ENCODE peak calls at places on chromosomes 5 and 9, in eight cellular contexts. One of them, this sample, is unnamed.

GRCh38 chr9:77464591-77465125 is 183.5 kb downstream of the GNA14 start:
- DNase-seq in hepatocyte: no peak
- DNase-seq in GM23338: no peak
- DNase-seq in PC-3: no peak
- DNase-seq in HCT116: no peak
- DNase-seq in neural progenitor cell: no peak
- DNase-seq in SK-N-SH: no peak
- DNase-seq in OCI-LY7: no peak
- DNase-seq in this sample: no peak

GRCh38 chr9:15873573-15874177 is 320.8 kb downstream of the CCDC171 start:
- DNase-seq in PC-3: peak; percentile 74
- DNase-seq in neural progenitor cell: peak; percentile 63
- DNase-seq in SK-N-SH: peak; percentile 35
- DNase-seq in OCI-LY7: peak; percentile 49
- DNase-seq in hepatocyte: peak; percentile 71
- DNase-seq in HCT116: peak; percentile 24
- DNase-seq in GM23338: peak; percentile 65
- DNase-seq in this sample: peak; percentile 48

GRCh38 chr9:98575379-98576346 is 133.1 kb downstream of the GABBR2 start:
- DNase-seq in neural progenitor cell: no peak
- DNase-seq in OCI-LY7: peak; percentile 29
- DNase-seq in HCT116: no peak
- DNase-seq in PC-3: peak; percentile 75
- DNase-seq in SK-N-SH: no peak
- DNase-seq in hepatocyte: no peak
- DNase-seq in GM23338: no peak
- DNase-seq in this sample: peak; percentile 94

GRCh38 chr9:109005678-109006077 is 7.6 kb downstream of the CTNNAL1 start:
- DNase-seq in SK-N-SH: no peak
- DNase-seq in HCT116: no peak
- DNase-seq in GM23338: no peak
- DNase-seq in OCI-LY7: no peak
- DNase-seq in hepatocyte: no peak
- DNase-seq in PC-3: no peak
- DNase-seq in neural progenitor cell: no peak
- DNase-seq in this sample: no peak

GRCh38 chr5:87499478-87500410 is 87.0 kb upstream of the CCNH start:
- DNase-seq in SK-N-SH: no peak
- DNase-seq in GM23338: peak; percentile 3
- DNase-seq in PC-3: peak; percentile 71
- DNase-seq in HCT116: no peak
- DNase-seq in neural progenitor cell: no peak
- DNase-seq in OCI-LY7: no peak
- DNase-seq in hepatocyte: no peak
- DNase-seq in this sample: no peak

GRCh38 chr9:14967450-14968321 is 57.5 kb upstream of the FREM1 start:
- DNase-seq in GM23338: no peak
- DNase-seq in hepatocyte: peak; percentile 23
- DNase-seq in PC-3: no peak
- DNase-seq in neural progenitor cell: no peak
- DNase-seq in OCI-LY7: no peak
- DNase-seq in SK-N-SH: no peak
- DNase-seq in HCT116: no peak
- DNase-seq in this sample: no peak

GRCh38 chr5:120463991-120464626 is at the start of gene PRR16:
- DNase-seq in HCT116: no peak
- DNase-seq in GM23338: peak; percentile 82
- DNase-seq in neural progenitor cell: peak; percentile 89
- DNase-seq in hepatocyte: peak; percentile 85
- DNase-seq in PC-3: peak; percentile 56
- DNase-seq in OCI-LY7: no peak
- DNase-seq in SK-N-SH: peak; percentile 90
- DNase-seq in this sample: peak; percentile 68

GRCh38 chr9:130891699-130892502 is 4.7 kb downstream of the QRFP start:
- DNase-seq in neural progenitor cell: no peak
- DNase-seq in OCI-LY7: no peak
- DNase-seq in SK-N-SH: peak; percentile 17
- DNase-seq in HCT116: no peak
- DNase-seq in hepatocyte: no peak
- DNase-seq in PC-3: no peak
- DNase-seq in GM23338: no peak
- DNase-seq in this sample: no peak

GRCh38 chr5:115460476-115460875 is 84.1 kb downstream of the FEM1C start:
- DNase-seq in neural progenitor cell: no peak
- DNase-seq in SK-N-SH: no peak
- DNase-seq in OCI-LY7: no peak
- DNase-seq in HCT116: peak; percentile 87
- DNase-seq in GM23338: no peak
- DNase-seq in PC-3: peak; percentile 95
- DNase-seq in hepatocyte: peak; percentile 41
- DNase-seq in this sample: no peak

GRCh38 chr5:128009399-128009798 is 74.2 kb upstream of the SLC12A2 start:
- DNase-seq in PC-3: no peak
- DNase-seq in HCT116: no peak
- DNase-seq in neural progenitor cell: peak; percentile 37
- DNase-seq in hepatocyte: no peak
- DNase-seq in OCI-LY7: no peak
- DNase-seq in GM23338: peak; percentile 28
- DNase-seq in SK-N-SH: no peak
- DNase-seq in this sample: no peak

GRCh38 chr5:65100846-65101678 is 332.3 kb downstream of the CWC27 start:
- DNase-seq in PC-3: peak; percentile 61
- DNase-seq in GM23338: peak; percentile 92
- DNase-seq in OCI-LY7: peak; percentile 35
- DNase-seq in HCT116: peak; percentile 22
- DNase-seq in hepatocyte: peak; percentile 80
- DNase-seq in neural progenitor cell: peak; percentile 72
- DNase-seq in SK-N-SH: peak; percentile 72
- DNase-seq in this sample: peak; percentile 8

GRCh38 chr5:79871721-79872120 is 119.3 kb downstream of the MTX3 start:
- DNase-seq in SK-N-SH: no peak
- DNase-seq in HCT116: no peak
- DNase-seq in hepatocyte: no peak
- DNase-seq in GM23338: no peak
- DNase-seq in PC-3: no peak
- DNase-seq in OCI-LY7: no peak
- DNase-seq in neural progenitor cell: no peak
- DNase-seq in this sample: no peak

GRCh38 chr9:110578896-110579752 is at the start of gene SVEP1:
- DNase-seq in neural progenitor cell: peak; percentile 75
- DNase-seq in GM23338: peak; percentile 70
- DNase-seq in PC-3: no peak
- DNase-seq in OCI-LY7: no peak
- DNase-seq in SK-N-SH: peak; percentile 75
- DNase-seq in HCT116: no peak
- DNase-seq in hepatocyte: peak; percentile 58
- DNase-seq in this sample: no peak

GRCh38 chr5:83955916-83956315 is 235.3 kb upstream of the HAPLN1 start:
- DNase-seq in HCT116: no peak
- DNase-seq in SK-N-SH: no peak
- DNase-seq in neural progenitor cell: no peak
- DNase-seq in PC-3: peak; percentile 59
- DNase-seq in GM23338: no peak
- DNase-seq in hepatocyte: no peak
- DNase-seq in OCI-LY7: no peak
- DNase-seq in this sample: no peak

GRCh38 chr5:17014686-17015085 is 78.6 kb upstream of the MYO10 start:
- DNase-seq in PC-3: no peak
- DNase-seq in hepatocyte: no peak
- DNase-seq in HCT116: no peak
- DNase-seq in OCI-LY7: no peak
- DNase-seq in GM23338: no peak
- DNase-seq in neural progenitor cell: no peak
- DNase-seq in SK-N-SH: no peak
- DNase-seq in this sample: no peak

GRCh38 chr9:83027153-83027867 is 35.6 kb downstream of the RASEF start:
- DNase-seq in PC-3: peak; percentile 85
- DNase-seq in OCI-LY7: no peak
- DNase-seq in neural progenitor cell: no peak
- DNase-seq in hepatocyte: peak; percentile 30
- DNase-seq in GM23338: no peak
- DNase-seq in SK-N-SH: no peak
- DNase-seq in HCT116: peak; percentile 22
- DNase-seq in this sample: no peak

GRCh38 chr9:107363511-107364182 is 80.6 kb downstream of the RAD23B start:
- DNase-seq in GM23338: peak; percentile 22
- DNase-seq in neural progenitor cell: peak; percentile 59
- DNase-seq in PC-3: no peak
- DNase-seq in hepatocyte: peak; percentile 29
- DNase-seq in HCT116: no peak
- DNase-seq in OCI-LY7: no peak
- DNase-seq in SK-N-SH: peak; percentile 75
- DNase-seq in this sample: no peak

GRCh38 chr9:71769175-71770165 is 1.2 kb upstream of the CEMIP2 start:
- DNase-seq in OCI-LY7: peak; percentile 81
- DNase-seq in PC-3: peak; percentile 83
- DNase-seq in SK-N-SH: peak; percentile 37
- DNase-seq in neural progenitor cell: peak; percentile 94
- DNase-seq in GM23338: peak; percentile 97
- DNase-seq in hepatocyte: peak; percentile 86
- DNase-seq in HCT116: peak; percentile 75
- DNase-seq in this sample: peak; percentile 85

GRCh38 chr5:36724429-36725332 is 118.3 kb downstream of the SLC1A3 start:
- DNase-seq in neural progenitor cell: no peak
- DNase-seq in GM23338: peak; percentile 60
- DNase-seq in HCT116: no peak
- DNase-seq in SK-N-SH: no peak
- DNase-seq in hepatocyte: no peak
- DNase-seq in PC-3: peak; percentile 14
- DNase-seq in OCI-LY7: peak; percentile 90
- DNase-seq in this sample: peak; percentile 77

GRCh38 chr5:13472834-13473233 is 471.7 kb downstream of the DNAH5 start:
- DNase-seq in OCI-LY7: no peak
- DNase-seq in neural progenitor cell: no peak
- DNase-seq in hepatocyte: no peak
- DNase-seq in PC-3: no peak
- DNase-seq in GM23338: no peak
- DNase-seq in SK-N-SH: no peak
- DNase-seq in HCT116: no peak
- DNase-seq in this sample: no peak

DNA sequence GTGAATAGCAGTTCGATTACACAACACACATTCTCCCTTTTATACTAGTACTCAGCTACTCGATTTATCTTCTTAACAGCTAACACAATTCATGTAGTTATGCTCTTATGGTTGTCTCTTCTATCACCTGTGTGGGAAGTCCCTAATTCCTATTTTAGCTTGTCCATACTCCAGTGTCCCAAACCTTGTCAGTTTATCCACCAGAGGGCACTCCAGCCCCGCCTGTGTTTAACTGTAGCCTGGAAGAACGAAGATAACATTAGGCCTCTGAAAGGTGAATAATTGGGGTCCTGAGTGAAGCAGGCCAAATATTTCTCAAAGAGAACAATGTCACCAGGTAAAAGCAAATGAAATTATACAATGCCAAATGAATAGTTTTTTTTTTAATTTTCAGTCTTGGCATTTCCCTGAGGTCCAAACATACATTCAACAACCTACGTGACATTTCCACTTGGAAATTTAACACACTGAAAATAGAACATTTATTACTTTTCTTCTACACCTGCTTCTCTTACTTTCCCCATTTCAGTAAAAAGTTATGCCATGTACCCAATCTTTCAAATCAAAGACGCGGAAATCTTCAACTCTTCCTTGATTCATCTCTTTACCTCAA is 560.7 kb downstream of the HTR1A start:
- DNase-seq in HCT116: peak; percentile 6
- DNase-seq in PC-3: peak; percentile 75
- DNase-seq in OCI-LY7: peak; percentile 48
- DNase-seq in hepatocyte: peak; percentile 77
- DNase-seq in SK-N-SH: peak; percentile 27
- DNase-seq in GM23338: peak; percentile 79
- DNase-seq in neural progenitor cell: peak; percentile 77
- DNase-seq in this sample: peak; percentile 78
- TF ChIP-seq EZH2phosphoT487 in HCT116: no peak
- TF ChIP-seq EZH2phosphoT487 in PC-3: no peak
- TF ChIP-seq EZH2phosphoT487 in OCI-LY7: no peak
- TF ChIP-seq EZH2phosphoT487 in hepatocyte: no peak
- TF ChIP-seq EZH2phosphoT487 in SK-N-SH: no peak
- TF ChIP-seq EZH2phosphoT487 in GM23338: no peak
- TF ChIP-seq EZH2phosphoT487 in neural progenitor cell: no peak
- TF ChIP-seq EZH2phosphoT487 in this sample: no peak

GRCh38 chr5:15183520-15183919 is 311.9 kb upstream of the ANKH start:
- DNase-seq in GM23338: peak; percentile 46
- DNase-seq in PC-3: peak; percentile 21
- DNase-seq in hepatocyte: no peak
- DNase-seq in neural progenitor cell: no peak
- DNase-seq in OCI-LY7: no peak
- DNase-seq in SK-N-SH: no peak
- DNase-seq in HCT116: no peak
- DNase-seq in this sample: no peak
- TF ChIP-seq CTCF in GM23338: peak; percentile 73
- TF ChIP-seq CTCF in PC-3: peak; percentile 28
- TF ChIP-seq CTCF in hepatocyte: peak; percentile 29
- TF ChIP-seq CTCF in neural progenitor cell: peak; percentile 45
- TF ChIP-seq CTCF in OCI-LY7: no peak
- TF ChIP-seq CTCF in SK-N-SH: peak; percentile 38
- TF ChIP-seq CTCF in HCT116: no peak
- TF ChIP-seq CTCF in this sample: no peak

GRCh38 chr9:3391414-3391813 is 134.4 kb downstream of the RFX3 start:
- DNase-seq in SK-N-SH: no peak
- DNase-seq in hepatocyte: no peak
- DNase-seq in OCI-LY7: no peak
- DNase-seq in GM23338: no peak
- DNase-seq in PC-3: no peak
- DNase-seq in neural progenitor cell: no peak
- DNase-seq in HCT116: no peak
- DNase-seq in this sample: no peak

GRCh38 chr9:3385871-3386270 is 139.9 kb downstream of the RFX3 start:
- DNase-seq in SK-N-SH: no peak
- DNase-seq in neural progenitor cell: no peak
- DNase-seq in GM23338: no peak
- DNase-seq in HCT116: no peak
- DNase-seq in OCI-LY7: no peak
- DNase-seq in PC-3: no peak
- DNase-seq in hepatocyte: no peak
- DNase-seq in this sample: no peak

DNA sequence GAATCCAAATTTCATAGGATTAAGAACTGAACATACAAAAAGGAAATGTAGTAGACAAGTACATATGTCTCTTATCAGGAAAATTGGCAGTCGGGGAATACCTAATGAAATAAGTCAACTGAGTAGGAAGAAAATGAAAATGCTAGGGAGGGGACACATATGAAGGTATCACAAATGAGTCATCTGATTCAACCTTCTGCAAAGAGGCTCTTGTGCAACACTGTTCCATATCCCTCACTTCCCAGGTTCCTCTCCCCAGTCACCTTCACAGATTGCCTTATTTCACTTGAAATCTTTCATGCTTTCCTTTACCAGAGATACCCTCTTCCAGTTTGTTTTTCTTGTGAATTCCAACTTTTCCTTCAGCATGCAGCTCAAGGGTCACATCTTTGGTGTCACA is 139.0 kb downstream of the RFX3 start:
- DNase-seq in HCT116: no peak
- DNase-seq in SK-N-SH: no peak
- DNase-seq in OCI-LY7: no peak
- DNase-seq in PC-3: no peak
- DNase-seq in neural progenitor cell: no peak
- DNase-seq in GM23338: no peak
- DNase-seq in hepatocyte: no peak
- DNase-seq in this sample: no peak
- TF ChIP-seq EZH2phosphoT487 in HCT116: no peak
- TF ChIP-seq EZH2phosphoT487 in SK-N-SH: no peak
- TF ChIP-seq EZH2phosphoT487 in OCI-LY7: no peak
- TF ChIP-seq EZH2phosphoT487 in PC-3: no peak
- TF ChIP-seq EZH2phosphoT487 in neural progenitor cell: no peak
- TF ChIP-seq EZH2phosphoT487 in GM23338: no peak
- TF ChIP-seq EZH2phosphoT487 in hepatocyte: no peak
- TF ChIP-seq EZH2phosphoT487 in this sample: no peak

GRCh38 chr5:9922719-9923118 is 292.6 kb upstream of the TAS2R1 start:
- DNase-seq in GM23338: no peak
- DNase-seq in hepatocyte: no peak
- DNase-seq in PC-3: no peak
- DNase-seq in OCI-LY7: no peak
- DNase-seq in SK-N-SH: no peak
- DNase-seq in HCT116: no peak
- DNase-seq in neural progenitor cell: no peak
- DNase-seq in this sample: no peak
- TF ChIP-seq CTCF in GM23338: peak; percentile 48
- TF ChIP-seq CTCF in hepatocyte: no peak
- TF ChIP-seq CTCF in PC-3: peak; percentile 77
- TF ChIP-seq CTCF in OCI-LY7: peak; percentile 80
- TF ChIP-seq CTCF in SK-N-SH: peak; percentile 43
- TF ChIP-seq CTCF in HCT116: peak; percentile 63
- TF ChIP-seq CTCF in neural progenitor cell: peak; percentile 52
- TF ChIP-seq CTCF in this sample: peak; percentile 43

This sample was measured in MM.1S.